ENCODE peak calls at places on chromosomes 4 and X, in eight cellular contexts. F is OCI-LY7; H is stimulated activated CD4-positive, alpha-beta T cell treated with anti-CD3 and anti-CD28 coated beads, Interleukin-4, amount 100 ng/mL, for 1 hour; L is naive B cell; V is fibroblast of lung; I is hepatic stellate cell; M is sigmoid colon; D is Ammon's horn. O is an unnamed sample.

GRCh38 chrX:150502979-150503897 is 65.2 kb upstream of the MTM1 start:
- DNase-seq in F (no peak), H (no peak), L (no peak), V (no peak), I (no peak), M (no peak), D (no peak), O (no peak)

GRCh38 chr4:174545268-174545667 is 23.0 kb upstream of the HPGD start:
- DNase-seq in F (no peak), H (no peak), L (no peak), V (no peak), I (no peak), M (no peak), D (no peak), O (no peak)

GRCh38 chr4:38273369-38273768 is 313.2 kb downstream of the PTTG2 start:
- DNase-seq in F (no peak), H (no peak), L (no peak), V (no peak), I (no peak), M (no peak), D (peak; percentile 61), O (no peak)

GRCh38 chr4:184476660-184477059 is 2.3 kb upstream of the IRF2 start:
- DNase-seq in F (peak; percentile 50), H (peak; percentile 27), L (no peak), V (no peak), I (no peak), M (no peak), D (peak; percentile 35), O (no peak)

GRCh38 chrX:139639253-139639652 is 68.7 kb downstream of the MCF2 start:
- DNase-seq in F (no peak), H (no peak), L (no peak), V (no peak), I (no peak), M (no peak), D (peak; percentile 64), O (no peak)

GRCh38 chr4:184310171-184310567 is 92.5 kb upstream of the ENPP6 start:
- DNase-seq in F (peak; percentile 73), H (peak; percentile 29), L (peak; percentile 46), V (no peak), I (no peak), M (no peak), D (no peak), O (no peak)

GRCh38 chr4:152385551-152385950 is 150.3 kb downstream of the FBXW7 start:
- DNase-seq in F (peak; percentile 11), H (no peak), L (no peak), V (peak; percentile 4), I (no peak), M (no peak), D (peak; percentile 10), O (no peak)

GRCh38 chrX:153782324-153782723 is 1.5 kb downstream of the SRPK3 start:
- DNase-seq in F (no peak), H (no peak), L (no peak), V (no peak), I (no peak), M (no peak), D (no peak), O (no peak)

GRCh38 chr4:87045659-87046058 is 110.8 kb downstream of the AFF1 start:
- DNase-seq in F (no peak), H (no peak), L (no peak), V (no peak), I (no peak), M (no peak), D (no peak), O (no peak)

GRCh38 chrX:19017271-19017670 is 33.4 kb upstream of the PHKA2 start:
- DNase-seq in F (peak; percentile 8), H (no peak), L (no peak), V (peak; percentile 7), I (peak; percentile 17), M (no peak), D (peak; percentile 13), O (no peak)

GRCh38 chr4:39648827-39649558 is 10.3 kb upstream of the SMIM14 start:
- DNase-seq in F (no peak), H (no peak), L (no peak), V (no peak), I (no peak), M (no peak), D (no peak), O (no peak)

GRCh38 chr4:124890522-124890921 is 178.0 kb upstream of the ANKRD50 start:
- DNase-seq in F (no peak), H (no peak), L (no peak), V (peak; percentile 26), I (no peak), M (no peak), D (no peak), O (no peak)

GRCh38 chr4:134024251-134024650 is 177.3 kb downstream of the PABPC4L start:
- DNase-seq in F (peak; percentile 0), H (no peak), L (no peak), V (peak; percentile 24), I (no peak), M (no peak), D (no peak), O (no peak)

GRCh38 chr4:53196872-53197759 is 168.7 kb downstream of the SCFD2 start:
- DNase-seq in F (peak; percentile 80), H (no peak), L (peak; percentile 52), V (peak; percentile 74), I (no peak), M (no peak), D (peak; percentile 80), O (no peak)

GRCh38 chrX:23898412-23898959 is 9.3 kb downstream of the APOO start:
- DNase-seq in F (no peak), H (no peak), L (no peak), V (peak; percentile 68), I (no peak), M (no peak), D (no peak), O (peak; percentile 57)

GRCh38 chr4:3832536-3833220 is 66.5 kb downstream of the ADRA2C start:
- DNase-seq in F (no peak), H (no peak), L (no peak), V (no peak), I (no peak), M (no peak), D (no peak), O (no peak)

GRCh38 chr4:7582313-7583096 is 147.8 kb upstream of the PSAPL1 start:
- DNase-seq in F (no peak), H (no peak), L (no peak), V (no peak), I (no peak), M (no peak), D (no peak), O (no peak)

GRCh38 chrX:19649227-19650009 is 134.1 kb upstream of the MAP3K15 start:
- DNase-seq in F (no peak), H (no peak), L (no peak), V (no peak), I (no peak), M (no peak), D (no peak), O (no peak)

GRCh38 chr4:147928400-147928799 is 196.5 kb downstream of the ARHGAP10 start:
- DNase-seq in F (no peak), H (no peak), L (no peak), V (peak; percentile 4), I (peak; percentile 15), M (no peak), D (no peak), O (no peak)

GRCh38 chr4:158461336-158461735 is 60.3 kb upstream of the RXFP1 start:
- DNase-seq in F (no peak), H (no peak), L (no peak), V (peak; percentile 6), I (no peak), M (no peak), D (no peak), O (no peak)

GRCh38 chr4:48008021-48008596 is 8.4 kb downstream of the CNGA1 start:
- DNase-seq in F (peak; percentile 61), H (no peak), L (no peak), V (no peak), I (no peak), M (no peak), D (no peak), O (no peak)

GRCh38 chr4:105060628-105061027 is 86.0 kb upstream of the TET2 start:
- DNase-seq in F (no peak), H (no peak), L (peak; percentile 18), V (peak; percentile 82), I (no peak), M (no peak), D (peak; percentile 54), O (no peak)

O was measured in PC-9.